ENCODE peak calls at places on chromosome 13, in five cellular contexts. G is stimulated activated CD8-positive, alpha-beta memory T cell treated with anti-CD3 and anti-CD28 coated beads, Interleukin-15, amount 100 ng/mL, for 4 hours; O is activated T-helper 9 cell treated with anti-CD3 and anti-CD28 coated beads, Interleukin-2, amount 50 U/mL, for 16 hours; L is fibroblast of lung; E is stimulated activated CD4-positive, alpha-beta T cell treated with anti-CD3 and anti-CD28 coated beads, Interleukin-15, amount 100 ng/mL, for 24 hours. N is an unnamed sample.

GRCh38 chr13:77507931-77508776 is 27.4 kb upstream of the SCEL start:
- DNase-seq in L (peak; percentile 87), E (no peak), G (no peak), O (no peak), N (no peak)

GRCh38 chr13:103145476-103145875 is 79.3 kb upstream of the SLC10A2 start:
- DNase-seq in O (no peak), E (no peak), L (no peak), G (no peak), N (no peak)

GRCh38 chr13:80339578-80339840 is 1.4 kb downstream of the SPRY2 start:
- DNase-seq in E (no peak), L (peak; percentile 45), O (no peak), G (no peak), N (no peak)

GRCh38 chr13:96994030-96994848 is at the start of gene OXGR1:
- DNase-seq in G (no peak), L (no peak), O (no peak), E (no peak), N (no peak)

GRCh38 chr13:25169356-25169755 is 2.7 kb downstream of the AMER2 start:
- DNase-seq in E (no peak), G (no peak), L (no peak), O (no peak), N (no peak)

GRCh38 chr13:79860757-79861156 is 379.8 kb downstream of the NDFIP2 start:
- DNase-seq in G (no peak), L (no peak), O (no peak), E (no peak), N (no peak)

GRCh38 chr13:21557995-21558394 is 46.0 kb downstream of the MICU2 start:
- DNase-seq in E (no peak), G (no peak), O (no peak), L (no peak), N (no peak)

GRCh38 chr13:74133657-74134201 is 475 bp downstream of the KLF12 start:
- DNase-seq in L (peak; percentile 97), G (peak; percentile 75), O (peak; percentile 74), E (peak; percentile 87), N (no peak)

GRCh38 chr13:46866150-46866549 is 30.7 kb downstream of the HTR2A start:
- DNase-seq in G (no peak), O (no peak), E (peak; percentile 2), L (peak; percentile 64), N (peak; percentile 56)

GRCh38 chr13:78607409-78608253 is 4.3 kb upstream of the POU4F1 start:
- DNase-seq in E (no peak), G (no peak), L (peak; percentile 1), O (no peak), N (no peak)

GRCh38 chr13:33918199-33918932 is 100.4 kb downstream of the RFC3 start:
- DNase-seq in E (no peak), G (no peak), L (peak; percentile 87), O (no peak), N (no peak)

GRCh38 chr13:46086421-46086922 is 18.4 kb downstream of the CPB2 start:
- DNase-seq in L (no peak), G (no peak), O (no peak), E (no peak), N (no peak)

GRCh38 chr13:43528992-43529391 is 257.8 kb downstream of the ENOX1 start:
- DNase-seq in E (no peak), L (peak; percentile 42), G (no peak), O (no peak), N (no peak)

GRCh38 chr13:20128459-20128927 is 32.4 kb downstream of the GJA3 start:
- DNase-seq in O (no peak), L (no peak), G (no peak), E (peak; percentile 16), N (no peak)

GRCh38 chr13:38563739-38564138 is 123.1 kb upstream of the FREM2 start:
- DNase-seq in E (no peak), O (no peak), G (no peak), L (no peak), N (no peak)

GRCh38 chr13:48405865-48406264 is 7.0 kb downstream of the LPAR6 start:
- DNase-seq in O (no peak), L (no peak), E (no peak), G (no peak), N (no peak)

GRCh38 chr13:51679616-51680015 is 95.4 kb downstream of the WDFY2 start:
- DNase-seq in O (no peak), E (no peak), L (no peak), G (no peak), N (no peak)

GRCh38 chr13:20363604-20364003 is 131.5 kb upstream of the GJB6 start:
- DNase-seq in O (no peak), E (no peak), L (no peak), G (no peak), N (no peak)

GRCh38 chr13:22690756-22691155 is 490.0 kb upstream of the SGCG start:
- DNase-seq in G (no peak), E (no peak), O (no peak), L (no peak), N (no peak)

GRCh38 chr13:27631156-27631555 is 9.5 kb downstream of the POLR1D start:
- DNase-seq in L (no peak), G (no peak), E (no peak), O (no peak), N (no peak)

GRCh38 chr13:91347212-91347995 is at the start of gene MIR17HG:
- DNase-seq in G (peak; percentile 83), L (peak; percentile 86), O (peak; percentile 84), E (peak; percentile 94), N (peak; percentile 88)

GRCh38 chr13:26372747-26373146 is 118.8 kb downstream of the CDK8 start:
- DNase-seq in E (no peak), G (no peak), L (no peak), O (no peak), N (no peak)

GRCh38 chr13:103282571-103283450 is 216.6 kb upstream of the SLC10A2 start:
- DNase-seq in G (no peak), O (no peak), L (peak; percentile 93), E (no peak), N (no peak)

GRCh38 chr13:114118086-114118762 is 14.2 kb downstream of the RASA3 start:
- DNase-seq in L (no peak), E (no peak), G (no peak), O (no peak), N (no peak)